ENCODE peak calls at places on chromosomes 7 and 10, in six cellular contexts. F is T-helper 17 cell, X is endothelial cell, O is T follicular helper cell, W is mesendoderm, M is retina. R is an unnamed sample.

GRCh38 chr7:113804475-113805130 is 114.2 kb downstream of the PPP1R3A start:
- DNase-seq in X (no peak), W (no peak), F (no peak), M (no peak), O (no peak), R (no peak)

GRCh38 chr10:33009244-33010131 is 51.5 kb upstream of the ITGB1 start:
- DNase-seq in M (no peak), O (no peak), X (no peak), F (no peak), W (no peak), R (no peak)

GRCh38 chr7:54679414-54679813 is 79.6 kb downstream of the SEC61G start:
- DNase-seq in O (no peak), F (no peak), X (no peak), W (no peak), M (no peak), R (no peak)

GRCh38 chr10:72056932-72057751 is 31.2 kb downstream of the SPOCK2 start:
- DNase-seq in F (no peak), M (no peak), O (no peak), W (no peak), X (no peak), R (no peak)

GRCh38 chr10:132592790-132593788 is 55.5 kb downstream of the INPP5A start:
- DNase-seq in M (no peak), F (no peak), O (no peak), X (no peak), W (no peak), R (peak)

GRCh38 chr10:123270221-123270620 is 116.0 kb downstream of the BUB3 start:
- DNase-seq in M (no peak), O (no peak), F (no peak), X (no peak), W (no peak), R (no peak)

GRCh38 chr10:71727429-71728217 is 8.0 kb upstream of the C10orf105 start:
- DNase-seq in F (no peak), M (no peak), O (peak), W (no peak), X (no peak), R (peak)

GRCh38 chr10:47152861-47153349 is 147.1 kb upstream of the GDF10 start:
- DNase-seq in X (no peak), F (no peak), M (no peak), W (peak), O (no peak), R (no peak)

GRCh38 chr7:80499350-80499955 is 12.4 kb downstream of the GNAT3 start:
- DNase-seq in O (no peak), F (no peak), W (peak), X (no peak), M (no peak), R (no peak)

GRCh38 chr7:7620644-7621210 is 19.8 kb upstream of the UMAD1 start:
- DNase-seq in X (no peak), W (no peak), M (no peak), O (no peak), F (no peak), R (no peak)

GRCh38 chr10:43407148-43407575 is 1.8 kb downstream of the HNRNPF start:
- DNase-seq in O (peak), M (peak), F (peak), W (peak), X (peak), R (peak)

GRCh38 chr7:29156798-29157461 is 10.6 kb upstream of the CPVL start:
- DNase-seq in O (no peak), F (no peak), X (peak), M (peak), W (peak), R (no peak)

GRCh38 chr10:9951481-9952257 is 1066.0 kb upstream of the CELF2 start:
- DNase-seq in F (no peak), M (no peak), X (no peak), O (no peak), W (no peak), R (no peak)

GRCh38 chr7:108345710-108346336 is 110.4 kb downstream of the NRCAM start:
- DNase-seq in W (peak), X (no peak), F (no peak), M (peak), O (no peak), R (no peak)

GRCh38 chr7:95628831-95629439 is 32.6 kb upstream of the PDK4 start:
- DNase-seq in X (no peak), M (no peak), W (no peak), O (no peak), F (no peak), R (no peak)

GRCh38 chr7:99392659-99393362 is 15.6 kb downstream of the PDAP1 start:
- DNase-seq in M (peak), F (peak), W (peak), O (peak), X (peak), R (peak)

GRCh38 chr10:88156341-88156740 is 292.9 kb downstream of the PTEN start:
- DNase-seq in F (no peak), M (no peak), W (no peak), O (no peak), X (no peak), R (no peak)

GRCh38 chr10:123995461-123996131 is 97.8 kb downstream of the CHST15 start:
- DNase-seq in W (peak), X (peak), O (no peak), M (peak), F (no peak), R (peak)

GRCh38 chr7:12686894-12687212 is 580 bp upstream of the ARL4A start:
- DNase-seq in O (no peak), M (no peak), X (no peak), F (no peak), W (no peak), R (no peak)

GRCh38 chr7:150668472-150668911 is 17.0 kb upstream of the GIMAP2 start:
- DNase-seq in W (no peak), X (no peak), F (no peak), M (no peak), O (peak), R (no peak)

GRCh38 chr7:29349362-29349761 is 154.8 kb downstream of the CHN2 start:
- DNase-seq in W (no peak), M (no peak), X (no peak), F (no peak), O (no peak), R (no peak)

GRCh38 chr10:118017850-118018249 is 28.9 kb downstream of the RAB11FIP2 start:
- DNase-seq in F (no peak), O (no peak), M (peak), W (peak), X (no peak), R (no peak)

GRCh38 chr7:139431010-139431409 is 52.5 kb downstream of the KLRG2 start:
- DNase-seq in F (no peak), X (no peak), W (no peak), O (no peak), M (no peak), R (no peak)

GRCh38 chr7:93890464-93891068 is at the start of gene TFPI2:
- DNase-seq in W (peak), O (no peak), X (peak), M (peak), F (no peak), R (peak)

GRCh38 chr7:75971961-75972763 is 22.2 kb downstream of the TMEM120A start:
- DNase-seq in F (no peak), X (peak), O (no peak), M (no peak), W (peak), R (no peak)

GRCh38 chr7:117237646-117238045 is 85.2 kb downstream of the WNT2 start:
- DNase-seq in O (no peak), F (no peak), X (no peak), W (no peak), M (no peak), R (no peak)

GRCh38 chr10:5546891-5547683 is 22.3 kb downstream of the CALML3 start:
- DNase-seq in O (no peak), W (no peak), M (no peak), X (no peak), F (no peak), R (no peak)

GRCh38 chr7:26777383-26777782 is 87.0 kb downstream of the SKAP2 start:
- DNase-seq in M (no peak), O (no peak), F (no peak), W (no peak), X (no peak), R (no peak)

GRCh38 chr10:90288403-90288933 is 569.4 kb downstream of the HTR7 start:
- DNase-seq in X (no peak), M (no peak), O (no peak), F (no peak), W (peak), R (no peak)

GRCh38 chr10:88810196-88810961 is 7.8 kb downstream of the LIPM start:
- DNase-seq in O (no peak), M (peak), F (no peak), W (peak), X (peak), R (no peak)

GRCh38 chr7:28298870-28299484 is 113.3 kb upstream of the CREB5 start:
- DNase-seq in M (peak), O (no peak), X (peak), W (peak), F (no peak), R (no peak)

GRCh38 chr10:17428616-17429097 is 25.7 kb downstream of the ST8SIA6 start:
- DNase-seq in F (peak), O (peak), M (peak), X (no peak), W (no peak), R (peak)

GRCh38 chr10:117980216-117980615 is 66.5 kb downstream of the RAB11FIP2 start:
- DNase-seq in O (no peak), F (no peak), W (no peak), M (no peak), X (no peak), R (no peak)

GRCh38 chr10:22389856-22390589 is 44.7 kb downstream of the SPAG6 start:
- DNase-seq in F (no peak), X (no peak), O (no peak), W (peak), M (no peak), R (no peak)

GRCh38 chr10:119235381-119235780 is 28.0 kb downstream of the GRK5 start:
- DNase-seq in W (no peak), M (no peak), F (no peak), X (no peak), O (no peak), R (no peak)

GRCh38 chr10:132774905-132775863 is 10.8 kb downstream of the NKX6-2 start:
- DNase-seq in O (no peak), M (no peak), F (no peak), X (no peak), W (no peak), R (no peak)